ENCODE peak calls at places on chromosomes 12 and 14, in ten cellular contexts. One of them, this sample, is unnamed.

GRCh38 chr14:92888896-92889295 is 34.1 kb upstream of the CHGA start:
- DNase-seq in esophagus squamous epithelium: no peak
- DNase-seq in GM12878: no peak
- DNase-seq in breast epithelium: no peak
- DNase-seq in ovary: no peak
- DNase-seq in thyroid gland: no peak
- DNase-seq in A549: no peak
- DNase-seq in stomach: no peak
- DNase-seq in adrenal gland: no peak
- DNase-seq in heart left ventricle: no peak
- DNase-seq in this sample: no peak

GRCh38 chr12:104064842-104065441 is 611 bp downstream of the HCFC2 start:
- DNase-seq in esophagus squamous epithelium: no peak
- DNase-seq in GM12878: no peak
- DNase-seq in breast epithelium: no peak
- DNase-seq in ovary: no peak
- DNase-seq in thyroid gland: peak; percentile 37
- DNase-seq in A549: no peak
- DNase-seq in stomach: no peak
- DNase-seq in adrenal gland: peak; percentile 23
- DNase-seq in heart left ventricle: peak; percentile 47
- DNase-seq in this sample: peak; percentile 51

GRCh38 chr12:51865757-51866270 is 17.3 kb upstream of the FIGNL2 start:
- DNase-seq in esophagus squamous epithelium: no peak
- DNase-seq in GM12878: no peak
- DNase-seq in breast epithelium: no peak
- DNase-seq in ovary: no peak
- DNase-seq in thyroid gland: no peak
- DNase-seq in A549: no peak
- DNase-seq in stomach: no peak
- DNase-seq in adrenal gland: no peak
- DNase-seq in heart left ventricle: peak; percentile 19
- DNase-seq in this sample: no peak

GRCh38 chr14:75299064-75299463 is 20.4 kb downstream of the FOS start:
- DNase-seq in esophagus squamous epithelium: no peak
- DNase-seq in GM12878: no peak
- DNase-seq in breast epithelium: peak; percentile 32
- DNase-seq in ovary: peak; percentile 87
- DNase-seq in thyroid gland: no peak
- DNase-seq in A549: no peak
- DNase-seq in stomach: no peak
- DNase-seq in adrenal gland: no peak
- DNase-seq in heart left ventricle: peak; percentile 59
- DNase-seq in this sample: peak; percentile 70

GRCh38 chr12:127487031-127487430 is 779.9 kb upstream of the TMEM132C start:
- DNase-seq in esophagus squamous epithelium: no peak
- DNase-seq in GM12878: no peak
- DNase-seq in breast epithelium: no peak
- DNase-seq in ovary: no peak
- DNase-seq in thyroid gland: no peak
- DNase-seq in A549: no peak
- DNase-seq in stomach: no peak
- DNase-seq in adrenal gland: no peak
- DNase-seq in heart left ventricle: no peak
- DNase-seq in this sample: no peak

GRCh38 chr12:52122904-52123303 is 43.4 kb downstream of the SMIM41 start:
- DNase-seq in esophagus squamous epithelium: no peak
- DNase-seq in GM12878: no peak
- DNase-seq in breast epithelium: no peak
- DNase-seq in ovary: no peak
- DNase-seq in thyroid gland: no peak
- DNase-seq in A549: peak; percentile 0
- DNase-seq in stomach: no peak
- DNase-seq in adrenal gland: no peak
- DNase-seq in heart left ventricle: no peak
- DNase-seq in this sample: no peak

GRCh38 chr14:69101331-69101826 is 51.5 kb downstream of the DCAF5 start:
- DNase-seq in esophagus squamous epithelium: no peak
- DNase-seq in GM12878: no peak
- DNase-seq in breast epithelium: no peak
- DNase-seq in ovary: peak; percentile 44
- DNase-seq in thyroid gland: no peak
- DNase-seq in A549: peak; percentile 45
- DNase-seq in stomach: no peak
- DNase-seq in adrenal gland: no peak
- DNase-seq in heart left ventricle: no peak
- DNase-seq in this sample: no peak

GRCh38 chr14:99505089-99505488 is 23.9 kb downstream of the CCNK start:
- DNase-seq in esophagus squamous epithelium: no peak
- DNase-seq in GM12878: no peak
- DNase-seq in breast epithelium: no peak
- DNase-seq in ovary: no peak
- DNase-seq in thyroid gland: no peak
- DNase-seq in A549: no peak
- DNase-seq in stomach: no peak
- DNase-seq in adrenal gland: no peak
- DNase-seq in heart left ventricle: no peak
- DNase-seq in this sample: no peak

GRCh38 chr14:102320033-102320660 is 601 bp downstream of the ZNF839 start:
- DNase-seq in esophagus squamous epithelium: no peak
- DNase-seq in GM12878: no peak
- DNase-seq in breast epithelium: peak; percentile 35
- DNase-seq in ovary: peak; percentile 70
- DNase-seq in thyroid gland: peak; percentile 55
- DNase-seq in A549: peak; percentile 36
- DNase-seq in stomach: peak; percentile 49
- DNase-seq in adrenal gland: peak; percentile 64
- DNase-seq in heart left ventricle: peak; percentile 55
- DNase-seq in this sample: peak; percentile 64

GRCh38 chr12:44930972-44931600 is 55.0 kb upstream of the NELL2 start:
- DNase-seq in esophagus squamous epithelium: no peak
- DNase-seq in GM12878: no peak
- DNase-seq in breast epithelium: no peak
- DNase-seq in ovary: no peak
- DNase-seq in thyroid gland: no peak
- DNase-seq in A549: peak; percentile 37
- DNase-seq in stomach: no peak
- DNase-seq in adrenal gland: no peak
- DNase-seq in heart left ventricle: no peak
- DNase-seq in this sample: no peak

GRCh38 chr12:93742086-93742934 is 65.1 kb downstream of the CRADD start:
- DNase-seq in esophagus squamous epithelium: no peak
- DNase-seq in GM12878: no peak
- DNase-seq in breast epithelium: peak; percentile 62
- DNase-seq in ovary: peak; percentile 82
- DNase-seq in thyroid gland: peak; percentile 82
- DNase-seq in A549: peak; percentile 71
- DNase-seq in stomach: peak; percentile 77
- DNase-seq in adrenal gland: peak; percentile 77
- DNase-seq in heart left ventricle: peak; percentile 73
- DNase-seq in this sample: peak; percentile 84

DNA sequence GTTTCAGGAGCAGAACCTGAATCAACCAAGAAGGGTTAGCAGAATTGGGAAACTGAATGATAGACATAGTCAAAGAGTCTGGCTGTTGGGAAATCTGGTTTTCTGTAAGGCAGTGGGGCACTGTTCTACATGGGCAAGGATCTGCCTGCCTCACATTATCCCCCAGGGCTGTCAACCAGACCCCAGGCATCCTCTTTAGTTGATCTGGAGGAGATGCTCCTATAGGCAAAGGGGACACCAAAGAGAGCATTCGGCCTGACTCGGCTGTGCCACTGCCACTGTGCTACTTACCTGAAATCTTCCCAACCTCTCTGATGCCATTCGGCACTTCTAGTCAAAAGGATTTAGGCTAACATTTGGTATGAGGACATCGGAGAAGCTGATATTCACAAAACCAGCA is 4.1 kb downstream of the ISCU start:
- DNase-seq in esophagus squamous epithelium: no peak
- DNase-seq in GM12878: no peak
- DNase-seq in breast epithelium: no peak
- DNase-seq in ovary: no peak
- DNase-seq in thyroid gland: no peak
- DNase-seq in A549: no peak
- DNase-seq in stomach: no peak
- DNase-seq in adrenal gland: no peak
- DNase-seq in heart left ventricle: no peak
- DNase-seq in this sample: no peak
- H3K27ac ChIP-seq in esophagus squamous epithelium: peak overlapping the region; percentile 4
- H3K27ac ChIP-seq in GM12878: peak overlapping the region; percentile 100
- H3K27ac ChIP-seq in breast epithelium: peak overlapping the region; percentile 65
- H3K27ac ChIP-seq in ovary: no peak overlapping the region
- H3K27ac ChIP-seq in thyroid gland: peak overlapping the region; percentile 73
- H3K27ac ChIP-seq in A549: peak overlapping the region; percentile 50
- H3K27ac ChIP-seq in stomach: peak overlapping the region; percentile 37
- H3K27ac ChIP-seq in adrenal gland: peak overlapping the region; percentile 69
- H3K27ac ChIP-seq in heart left ventricle: peak overlapping the region; percentile 47
- H3K27ac ChIP-seq in this sample: no peak overlapping the region

DNA sequence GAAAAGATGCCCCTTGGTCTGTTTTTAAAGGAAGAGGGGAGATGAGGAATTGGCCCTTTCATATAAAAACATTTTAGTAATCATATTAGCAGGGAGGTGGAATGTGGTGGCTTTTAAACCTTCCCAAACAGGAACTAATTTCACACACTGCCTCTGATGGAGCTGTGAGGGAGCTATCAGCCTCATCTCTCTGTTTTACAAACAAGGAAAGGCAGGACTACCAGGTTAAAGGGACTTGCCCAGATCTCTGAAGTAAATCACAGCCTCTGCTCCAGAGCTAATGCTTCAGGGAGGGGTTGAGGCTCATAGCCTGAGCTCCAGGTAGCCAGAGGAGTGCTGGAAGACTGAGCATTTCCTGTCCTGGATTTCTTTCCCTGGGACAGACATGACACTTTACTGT is 1.1 kb upstream of the BMP4 start:
- DNase-seq in esophagus squamous epithelium: no peak
- DNase-seq in GM12878: no peak
- DNase-seq in breast epithelium: no peak
- DNase-seq in ovary: no peak
- DNase-seq in thyroid gland: no peak
- DNase-seq in A549: no peak
- DNase-seq in stomach: no peak
- DNase-seq in adrenal gland: no peak
- DNase-seq in heart left ventricle: no peak
- DNase-seq in this sample: no peak
- TF ChIP-seq CTCF in esophagus squamous epithelium: no peak
- TF ChIP-seq CTCF in GM12878: no peak
- TF ChIP-seq CTCF in breast epithelium: no peak
- TF ChIP-seq CTCF in ovary: no peak
- TF ChIP-seq CTCF in thyroid gland: no peak
- TF ChIP-seq CTCF in A549: no peak
- TF ChIP-seq CTCF in stomach: no peak
- TF ChIP-seq CTCF in adrenal gland: no peak
- TF ChIP-seq CTCF in heart left ventricle: no peak
- TF ChIP-seq CTCF in this sample: no peak

DNA sequence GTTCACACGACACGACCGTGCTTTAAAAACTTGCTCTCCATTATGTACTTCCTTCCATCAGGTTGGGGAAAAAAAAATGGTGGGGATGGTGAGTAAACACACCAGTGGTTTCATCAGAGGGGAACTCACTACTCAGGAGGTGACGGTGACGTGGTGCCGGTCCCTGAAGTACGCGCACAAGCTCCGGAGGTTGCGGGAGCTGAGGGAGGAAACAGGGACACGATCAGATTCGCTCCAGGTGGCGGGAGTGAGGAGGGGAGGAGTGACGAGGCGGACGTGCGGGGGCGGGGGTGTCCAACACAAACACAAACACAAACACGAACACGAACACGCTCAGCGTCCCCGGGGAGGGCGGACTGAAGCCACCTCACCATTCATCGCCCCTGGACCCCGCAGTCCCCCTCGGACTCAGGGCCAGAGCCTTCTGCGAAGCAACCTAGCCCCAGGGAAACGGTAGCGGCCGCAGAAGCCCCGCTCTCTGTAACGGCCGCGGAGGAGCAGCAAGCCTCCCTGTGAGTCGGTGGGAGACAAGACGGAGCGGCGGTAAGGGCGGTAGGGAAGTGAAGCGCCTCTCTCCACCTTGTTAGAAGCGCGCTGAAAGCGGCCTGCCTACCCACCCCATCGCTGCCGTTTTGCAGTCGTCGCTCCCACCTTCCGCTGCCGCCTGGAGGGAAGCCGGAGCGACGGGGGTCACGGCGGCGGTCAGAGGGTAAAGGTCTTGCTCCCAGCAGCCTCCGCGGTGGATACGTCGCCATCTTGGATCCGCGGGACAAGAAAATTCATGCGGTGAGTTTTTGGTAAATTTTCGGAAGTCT is at the start of gene CNOT2:
- DNase-seq in esophagus squamous epithelium: peak; percentile 33
- DNase-seq in GM12878: peak; percentile 44
- DNase-seq in breast epithelium: peak; percentile 79
- DNase-seq in ovary: peak; percentile 90
- DNase-seq in thyroid gland: peak; percentile 86
- DNase-seq in A549: peak; percentile 77
- DNase-seq in stomach: peak; percentile 88
- DNase-seq in adrenal gland: peak; percentile 88
- DNase-seq in heart left ventricle: peak; percentile 91
- DNase-seq in this sample: peak; percentile 87
- TF ChIP-seq POLR2A in esophagus squamous epithelium: no peak
- TF ChIP-seq POLR2A in GM12878: peak; percentile 88
- TF ChIP-seq POLR2A in breast epithelium: no peak
- TF ChIP-seq POLR2A in ovary: peak; percentile 49
- TF ChIP-seq POLR2A in thyroid gland: peak; percentile 57
- TF ChIP-seq POLR2A in A549: peak; percentile 70
- TF ChIP-seq POLR2A in stomach: no peak
- TF ChIP-seq POLR2A in adrenal gland: peak; percentile 13
- TF ChIP-seq POLR2A in heart left ventricle: peak; percentile 37
- TF ChIP-seq POLR2A in this sample: peak; percentile 35

GRCh38 chr12:122668268-122668667 is 34.9 kb downstream of the HCAR2 start:
- DNase-seq in esophagus squamous epithelium: no peak
- DNase-seq in GM12878: no peak
- DNase-seq in breast epithelium: no peak
- DNase-seq in ovary: no peak
- DNase-seq in thyroid gland: no peak
- DNase-seq in A549: no peak
- DNase-seq in stomach: no peak
- DNase-seq in adrenal gland: no peak
- DNase-seq in heart left ventricle: no peak
- DNase-seq in this sample: no peak

GRCh38 chr12:122672515-122672914 is 30.6 kb downstream of the HCAR2 start:
- DNase-seq in esophagus squamous epithelium: no peak
- DNase-seq in GM12878: no peak
- DNase-seq in breast epithelium: no peak
- DNase-seq in ovary: no peak
- DNase-seq in thyroid gland: no peak
- DNase-seq in A549: no peak
- DNase-seq in stomach: no peak
- DNase-seq in adrenal gland: no peak
- DNase-seq in heart left ventricle: no peak
- DNase-seq in this sample: no peak

GRCh38 chr12:122665759-122666158 is 37.4 kb downstream of the HCAR2 start:
- DNase-seq in esophagus squamous epithelium: no peak
- DNase-seq in GM12878: no peak
- DNase-seq in breast epithelium: no peak
- DNase-seq in ovary: no peak
- DNase-seq in thyroid gland: no peak
- DNase-seq in A549: no peak
- DNase-seq in stomach: no peak
- DNase-seq in adrenal gland: no peak
- DNase-seq in heart left ventricle: no peak
- DNase-seq in this sample: no peak

GRCh38 chr12:122665349-122665748 is 37.8 kb downstream of the HCAR2 start:
- DNase-seq in esophagus squamous epithelium: no peak
- DNase-seq in GM12878: no peak
- DNase-seq in breast epithelium: no peak
- DNase-seq in ovary: no peak
- DNase-seq in thyroid gland: no peak
- DNase-seq in A549: no peak
- DNase-seq in stomach: no peak
- DNase-seq in adrenal gland: no peak
- DNase-seq in heart left ventricle: no peak
- DNase-seq in this sample: no peak

GRCh38 chr12:122669397-122670070 is 33.6 kb downstream of the HCAR2 start:
- DNase-seq in esophagus squamous epithelium: no peak
- DNase-seq in GM12878: no peak
- DNase-seq in breast epithelium: no peak
- DNase-seq in ovary: no peak
- DNase-seq in thyroid gland: peak; percentile 50
- DNase-seq in A549: no peak
- DNase-seq in stomach: peak; percentile 52
- DNase-seq in adrenal gland: no peak
- DNase-seq in heart left ventricle: no peak
- DNase-seq in this sample: no peak
- H3K27ac ChIP-seq in esophagus squamous epithelium: no peak overlapping the region
- H3K27ac ChIP-seq in GM12878: no peak overlapping the region
- H3K27ac ChIP-seq in breast epithelium: no peak overlapping the region
- H3K27ac ChIP-seq in ovary: no peak overlapping the region
- H3K27ac ChIP-seq in thyroid gland: peak overlapping the region; percentile 7
- H3K27ac ChIP-seq in A549: peak overlapping the region; percentile 32
- H3K27ac ChIP-seq in stomach: no peak overlapping the region
- H3K27ac ChIP-seq in adrenal gland: no peak overlapping the region
- H3K27ac ChIP-seq in heart left ventricle: no peak overlapping the region
- H3K27ac ChIP-seq in this sample: no peak overlapping the region

This sample was measured in Peyer's patch.